ENCODE peak calls at places on chromosomes 6 and 20, in nine cellular contexts. B, L, W, U, K, E, I, M and N are unnamed samples.

GRCh38 chr6:55913213-55914195 is 38.1 kb upstream of the BMP5 start:
- DNase-seq in L (no peak), W (peak), U (no peak), K (no peak), I (peak), M (no peak), E (peak), B (no peak), N (no peak)

GRCh38 chr20:6704132-6704861 is 63.2 kb upstream of the BMP2 start:
- DNase-seq in W (no peak), E (peak), U (peak), B (no peak), M (peak), I (peak), L (peak), K (peak), N (no peak)

GRCh38 chr20:12358655-12359009 is 440.9 kb downstream of the BTBD3 start:
- DNase-seq in W (no peak), M (no peak), I (no peak), K (no peak), E (no peak), B (no peak), U (no peak), L (no peak), N (no peak)

GRCh38 chr6:155412335-155412734 is 43.3 kb downstream of the NOX3 start:
- DNase-seq in M (peak), B (no peak), I (peak), K (no peak), W (no peak), E (peak), U (peak), L (no peak), N (no peak)

GRCh38 chr6:138647006-138647405 is 126.6 kb upstream of the CCDC28A start:
- DNase-seq in L (no peak), B (no peak), W (peak), U (peak), I (peak), M (peak), E (peak), K (no peak), N (no peak)

GRCh38 chr6:108797951-108798671 is 50.1 kb upstream of the ARMC2 start:
- DNase-seq in W (no peak), K (peak), L (no peak), U (no peak), E (no peak), I (peak), B (no peak), M (no peak), N (no peak)

GRCh38 chr6:68638225-68638900 is 3.3 kb downstream of the ADGRB3 start:
- DNase-seq in U (peak), W (peak), E (peak), I (peak), L (peak), B (no peak), M (no peak), K (peak), N (peak)

GRCh38 chr20:40493071-40493470 is 196.0 kb downstream of the MAFB start:
- DNase-seq in K (peak), E (peak), U (peak), B (peak), W (peak), M (no peak), I (peak), L (peak), N (no peak)

GRCh38 chr6:105458552-105458951 is 55.7 kb upstream of the PREP start:
- DNase-seq in W (no peak), M (no peak), K (no peak), I (no peak), U (no peak), B (no peak), L (no peak), E (no peak), N (no peak)

GRCh38 chr6:7052441-7052936 is 55.3 kb upstream of the RREB1 start:
- DNase-seq in W (no peak), B (peak), K (peak), U (peak), I (peak), M (peak), L (peak), E (peak), N (peak)

GRCh38 chr20:38724603-38725457 is 544 bp downstream of the SLC32A1 start:
- DNase-seq in E (no peak), M (no peak), I (no peak), B (no peak), K (no peak), L (no peak), W (no peak), U (no peak), N (no peak)

GRCh38 chr6:168158280-168158979 is 79.4 kb upstream of the FRMD1 start:
- DNase-seq in U (peak), L (no peak), M (no peak), K (peak), W (no peak), E (no peak), I (no peak), B (no peak), N (no peak)

GRCh38 chr20:30593572-30593971 is 663.9 kb upstream of the DEFB115 start:
- DNase-seq in B (no peak), W (no peak), L (no peak), I (no peak), E (no peak), K (no peak), U (no peak), M (no peak), N (no peak)

GRCh38 chr6:44199883-44200282 is 16.8 kb upstream of the MYMX start:
- DNase-seq in E (no peak), K (no peak), W (no peak), I (no peak), B (no peak), L (no peak), M (no peak), U (no peak), N (no peak)

GRCh38 chr6:151493495-151494234 is at the start of gene CCDC170:
- DNase-seq in B (no peak), U (peak), K (peak), L (no peak), I (no peak), M (no peak), W (no peak), E (no peak), N (peak)

GRCh38 chr6:145349950-145350510 is 385.3 kb downstream of the EPM2A start:
- DNase-seq in E (no peak), W (no peak), U (no peak), M (no peak), B (no peak), L (no peak), I (no peak), K (no peak), N (no peak)

GRCh38 chr20:49646126-49646525 is 67.6 kb downstream of the B4GALT5 start:
- DNase-seq in W (no peak), U (peak), E (peak), M (peak), B (no peak), I (peak), K (no peak), L (no peak), N (no peak)

GRCh38 chr20:48015136-48015925 is 230.1 kb upstream of the SULF2 start:
- DNase-seq in U (peak), I (peak), W (no peak), K (no peak), B (no peak), L (no peak), E (peak), M (no peak), N (no peak)

GRCh38 chr6:169490830-169491229 is 211.0 kb downstream of the WDR27 start:
- DNase-seq in M (peak), K (no peak), I (peak), W (no peak), U (peak), B (no peak), L (no peak), E (no peak), N (no peak)

GRCh38 chr6:152207915-152208714 is 400.6 kb downstream of the ESR1 start:
- DNase-seq in K (no peak), U (no peak), L (no peak), W (no peak), B (no peak), E (no peak), I (no peak), M (no peak), N (no peak)

GRCh38 chr6:30061766-30062458 is 847 bp downstream of the POLR1H start:
- DNase-seq in U (peak), B (no peak), L (peak), I (peak), M (no peak), E (peak), K (peak), W (peak), N (no peak)

GRCh38 chr6:90274481-90275030 is 22.1 kb downstream of the BACH2 start:
- DNase-seq in E (no peak), W (no peak), B (no peak), K (no peak), U (no peak), M (no peak), I (no peak), L (peak), N (no peak)

GRCh38 chr20:53369871-53370270 is 223.8 kb downstream of the ZNF217 start:
- DNase-seq in I (no peak), M (no peak), U (no peak), K (no peak), B (no peak), E (no peak), W (no peak), L (no peak), N (no peak)

GRCh38 chr6:131949909-131950766 is 1.0 kb downstream of the CCN2 start:
- DNase-seq in B (no peak), W (peak), K (peak), I (peak), E (peak), M (peak), L (peak), U (peak), N (peak)

GRCh38 chr20:36465109-36466080 is 75.9 kb upstream of the MYL9 start:
- DNase-seq in B (no peak), E (peak), L (peak), M (peak), U (peak), I (peak), K (peak), W (peak), N (no peak)

GRCh38 chr6:168413018-168413720 is 27.8 kb upstream of the SMOC2 start:
- DNase-seq in W (no peak), I (no peak), M (no peak), E (no peak), U (no peak), L (no peak), K (no peak), B (no peak), N (no peak)

GRCh38 chr6:89133981-89134380 is 11.9 kb upstream of the PM20D2 start:
- DNase-seq in W (no peak), K (no peak), L (no peak), E (no peak), B (no peak), U (no peak), I (no peak), M (no peak), N (no peak)

GRCh38 chr6:3471286-3471685 is 14.4 kb upstream of the SLC22A23 start:
- DNase-seq in K (no peak), E (no peak), I (no peak), L (no peak), M (no peak), W (no peak), B (no peak), U (no peak), N (no peak)

GRCh38 chr6:56382416-56382940 is 135.1 kb upstream of the COL21A1 start:
- DNase-seq in I (no peak), K (no peak), U (no peak), E (no peak), L (no peak), M (no peak), B (no peak), W (no peak), N (no peak)

GRCh38 chr20:63574156-63574828 is at the start of gene HELZ2:
- DNase-seq in M (peak), L (peak), I (peak), K (peak), B (no peak), W (peak), U (peak), E (peak), N (peak)

GRCh38 chr20:54347216-54347833 is 128.1 kb upstream of the DOK5 start:
- DNase-seq in B (no peak), W (no peak), K (no peak), E (no peak), M (no peak), I (no peak), U (no peak), L (no peak), N (no peak)

GRCh38 chr20:64222273-64222672 is 33.3 kb upstream of the PCMTD2 start:
- DNase-seq in M (peak), E (peak), L (no peak), I (peak), B (no peak), W (peak), K (peak), U (peak), N (no peak)

GRCh38 chr20:47973519-47974233 is 188.4 kb upstream of the SULF2 start:
- DNase-seq in L (no peak), I (no peak), B (no peak), M (no peak), E (no peak), W (no peak), U (no peak), K (peak), N (peak)

GRCh38 chr6:112343375-112343774 is 3.8 kb upstream of the RFPL4B start:
- DNase-seq in U (no peak), E (no peak), I (no peak), W (no peak), B (no peak), M (no peak), L (no peak), K (no peak), N (no peak)

GRCh38 chr6:153048631-153049030 is 46.1 kb upstream of the MTRF1L start:
- DNase-seq in I (no peak), K (no peak), E (no peak), B (no peak), W (no peak), M (no peak), L (no peak), U (no peak), N (no peak)

GRCh38 chr6:165605182-165605875 is 57.7 kb downstream of the PDE10A start:
- DNase-seq in W (no peak), L (no peak), M (no peak), E (no peak), I (no peak), B (no peak), K (no peak), U (no peak), N (no peak)

GRCh38 chr20:48766205-48766604 is 61.6 kb downstream of the PREX1 start:
- DNase-seq in W (no peak), K (no peak), E (no peak), M (no peak), I (no peak), B (no peak), L (no peak), U (no peak), N (no peak)

GRCh38 chr6:142013286-142013685 is 119.4 kb upstream of the GJE1 start:
- DNase-seq in B (no peak), K (no peak), U (peak), W (peak), E (peak), M (peak), I (peak), L (no peak), N (no peak)

GRCh38 chr6:158548418-158549161 is 11.3 kb upstream of the TMEM181 start:
- DNase-seq in E (no peak), B (no peak), W (no peak), U (no peak), K (no peak), M (no peak), L (no peak), I (no peak), N (no peak)

GRCh38 chr6:121540210-121540609 is 104.8 kb downstream of the GJA1 start:
- DNase-seq in M (no peak), L (no peak), B (no peak), W (no peak), I (no peak), E (no peak), K (no peak), U (no peak), N (no peak)

DNA sequence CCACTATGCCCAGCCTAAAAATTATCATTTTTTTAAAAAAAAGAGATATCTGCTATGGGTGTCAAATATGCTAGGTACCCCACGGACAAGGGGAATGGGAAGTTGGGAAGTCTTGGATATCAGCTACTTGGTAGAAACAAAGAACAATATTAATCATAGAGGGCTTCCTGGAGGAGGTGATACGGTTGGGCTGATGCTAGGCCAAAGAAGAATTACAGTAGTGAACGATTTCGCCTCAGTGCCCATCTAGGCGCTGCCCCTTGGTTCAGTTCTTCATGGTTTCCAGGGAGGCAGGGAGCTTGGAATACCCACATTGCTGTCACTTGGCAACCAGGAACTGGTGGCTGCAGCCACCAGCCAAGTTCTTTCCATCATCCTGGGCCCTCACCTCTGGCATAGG is 5.5 kb upstream of the PSMF1 start:
- DNase-seq in B (no peak), K (no peak), M (no peak), W (no peak), U (no peak), E (no peak), L (no peak), I (no peak), N (no peak)
- TF ChIP-seq CTCF in B (no peak), K (no peak), M (no peak), W (no peak), U (no peak), E (no peak), L (no peak), I (no peak), N (no peak)

GRCh38 chr6:82878812-82879211 is 186.8 kb downstream of the UBE3D start:
- DNase-seq in W (peak), M (no peak), U (peak), L (no peak), E (peak), B (no peak), I (peak), K (no peak), N (no peak)
- TF ChIP-seq CTCF in W (no peak), M (no peak), U (no peak), L (no peak), E (no peak), B (no peak), I (no peak), K (no peak), N (no peak)

GRCh38 chr6:39441301-39441700 is 118.8 kb upstream of the KCNK16 start:
- DNase-seq in K (no peak), L (no peak), E (no peak), B (no peak), W (no peak), I (no peak), U (no peak), M (no peak), N (no peak)

GRCh38 chr6:39444479-39445019 is 122.0 kb upstream of the KCNK16 start:
- DNase-seq in B (no peak), W (no peak), L (no peak), I (no peak), M (no peak), E (no peak), K (no peak), U (no peak), N (no peak)

GRCh38 chr6:39440039-39440426 is 117.5 kb upstream of the KCNK16 start:
- DNase-seq in U (peak), I (no peak), B (no peak), E (no peak), L (no peak), W (no peak), K (no peak), M (no peak), N (no peak)

GRCh38 chr6:39439342-39440038 is 117.0 kb upstream of the KCNK16 start:
- DNase-seq in E (no peak), B (no peak), I (no peak), W (no peak), K (no peak), M (no peak), L (no peak), U (no peak), N (no peak)

DNA sequence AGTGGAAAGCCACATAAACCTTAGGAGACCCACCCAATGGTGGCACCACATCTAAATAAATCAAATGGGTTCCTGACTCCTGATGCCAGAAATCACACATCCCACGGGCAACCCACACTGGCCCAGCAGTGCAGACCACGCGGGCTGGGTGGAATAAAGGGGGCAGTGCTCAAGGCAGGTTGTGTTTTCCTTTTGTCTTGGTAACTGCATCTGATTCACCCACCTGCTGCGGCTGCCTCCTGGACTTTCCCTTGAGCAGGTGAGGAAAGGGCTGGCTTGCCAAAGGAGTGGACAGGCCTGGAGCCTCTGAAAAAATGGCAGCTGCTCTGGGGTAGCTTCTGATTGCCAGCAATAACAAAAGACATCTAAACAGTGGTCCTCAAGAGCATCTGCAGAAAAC is 119.5 kb upstream of the KCNK16 start:
- DNase-seq in W (no peak), L (no peak), E (no peak), I (no peak), M (no peak), B (no peak), K (no peak), U (no peak), N (no peak)
- TF ChIP-seq CTCF in W (no peak), L (no peak), E (no peak), I (no peak), M (no peak), B (no peak), K (no peak), U (no peak), N (no peak)

DNA sequence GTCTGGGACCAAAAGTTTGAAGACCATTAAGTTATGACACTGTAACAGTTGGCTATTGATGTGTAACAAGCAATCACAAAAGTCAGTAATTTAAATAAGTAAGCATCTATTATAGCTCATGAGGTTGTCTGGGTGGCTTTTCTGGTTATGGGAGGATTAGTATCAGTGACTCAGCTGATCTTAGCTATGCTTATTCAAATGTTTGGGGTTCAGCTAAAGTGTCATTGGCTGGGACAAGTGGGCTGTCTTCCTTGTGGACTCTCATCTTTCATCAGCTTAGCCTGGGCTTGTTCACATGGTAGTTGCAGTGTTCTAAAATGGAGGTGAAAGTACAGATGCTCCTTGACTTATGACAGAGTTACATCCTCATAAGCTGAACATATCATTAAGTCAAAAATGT is 74.6 kb upstream of the LAMP5 start:
- DNase-seq in M (no peak), L (no peak), W (no peak), I (no peak), B (no peak), K (no peak), E (no peak), U (no peak), N (no peak)
- TF ChIP-seq CTCF in M (no peak), L (no peak), W (no peak), I (no peak), B (no peak), K (no peak), E (no peak), U (no peak), N (no peak)

GRCh38 chr6:147222160-147222838 is 18.1 kb downstream of the STXBP5 start:
- DNase-seq in E (peak), I (peak), K (no peak), B (no peak), U (peak), W (peak), M (peak), L (no peak), N (no peak)
- TF ChIP-seq CTCF in E (peak), I (peak), K (no peak), B (no peak), U (peak), W (peak), M (peak), L (peak), N (peak)